ENCODE peak calls at places on chromosomes 2 and 18, in five cellular contexts. C is A549, M is A673, U is left lung, X is upper lobe of left lung. L is an unnamed sample. For H3K4me1, the result is how much of the 10 kb centered on the place peaks cover.

GRCh38 chr18:25229080-25229479 is 122.9 kb downstream of the ZNF521 start:
- DNase-seq in X (no peak), M (peak), U (no peak), C (no peak), L (no peak)

GRCh38 chr2:210429403-210430137 is 47.0 kb downstream of the LANCL1 start:
- DNase-seq in M (no peak), X (no peak), U (no peak), C (no peak), L (no peak)

GRCh38 chr2:207334631-207335371 is 169.1 kb upstream of the KLF7 start:
- DNase-seq in C (peak), X (no peak), M (peak), U (peak), L (peak)

GRCh38 chr18:13237641-13238040 is 19.1 kb downstream of the LDLRAD4 start:
- DNase-seq in M (no peak), U (no peak), X (no peak), C (no peak), L (no peak)

GRCh38 chr2:143553261-143553660 is 424.0 kb downstream of the ARHGAP15 start:
- DNase-seq in U (no peak), C (no peak), X (no peak), M (no peak), L (no peak)

GRCh38 chr2:234623521-234623991 is 126.7 kb upstream of the ARL4C start:
- DNase-seq in X (no peak), C (no peak), U (no peak), M (peak), L (no peak)

GRCh38 chr18:35775887-35776286 is 194.3 kb downstream of the GALNT1 start:
- DNase-seq in X (no peak), U (no peak), C (no peak), M (peak), L (no peak)

GRCh38 chr2:9690252-9690651 is 59.5 kb upstream of the YWHAQ start:
- DNase-seq in C (no peak), X (no peak), M (no peak), U (no peak), L (no peak)

GRCh38 chr2:127054604-127054930 is 52.4 kb downstream of the BIN1 start:
- DNase-seq in M (no peak), C (no peak), U (no peak), X (peak), L (no peak)

GRCh38 chr2:235603659-235604058 is 109.8 kb downstream of the AGAP1 start:
- DNase-seq in C (no peak), U (no peak), X (no peak), M (no peak), L (no peak)

GRCh38 chr18:69895081-69896047 is 52.3 kb downstream of the CD226 start:
- DNase-seq in U (no peak), C (no peak), M (no peak), X (no peak), L (no peak)

GRCh38 chr18:30754846-30755245 is 287.7 kb downstream of the DSC3 start:
- DNase-seq in U (no peak), C (no peak), X (no peak), M (no peak), L (no peak)

GRCh38 chr2:174535757-174536703 is 49.2 kb upstream of the GPR155 start:
- DNase-seq in U (no peak), M (no peak), C (no peak), X (no peak), L (no peak)

GRCh38 chr2:236378851-236379250 is 114.6 kb upstream of the ASB18 start:
- DNase-seq in X (no peak), C (no peak), U (no peak), M (no peak), L (no peak)

GRCh38 chr2:28352726-28353125 is 39.9 kb upstream of the FOSL2 start:
- DNase-seq in U (peak), C (no peak), M (no peak), X (no peak), L (no peak)

GRCh38 chr18:75067996-75068645 is 140.8 kb downstream of the PTGR3 start:
- DNase-seq in C (no peak), X (no peak), U (no peak), M (no peak), L (no peak)

GRCh38 chr2:237864030-237864931 is 4.9 kb downstream of the RAMP1 start:
- DNase-seq in U (no peak), M (no peak), C (no peak), X (no peak), L (no peak)

GRCh38 chr2:17125989-17126620 is 392.1 kb downstream of the RAD51AP2 start:
- DNase-seq in C (no peak), M (no peak), X (no peak), U (no peak), L (no peak)

GRCh38 chr2:70932631-70933230 is 3.0 kb upstream of the ATP6V1B1 start:
- DNase-seq in M (no peak), X (peak), C (no peak), U (no peak), L (no peak)

GRCh38 chr18:12838178-12838634 is 45.8 kb downstream of the PTPN2 start:
- DNase-seq in X (peak), C (peak), M (peak), U (peak), L (peak)

GRCh38 chr2:61433606-61434005 is 37.3 kb downstream of the USP34 start:
- DNase-seq in X (no peak), C (no peak), M (no peak), U (no peak), L (no peak)

GRCh38 chr2:17729880-17730279 is 23.7 kb downstream of the SMC6 start:
- DNase-seq in U (no peak), C (no peak), M (no peak), X (no peak), L (no peak)

GRCh38 chr2:235695602-235695895 is 201.7 kb downstream of the AGAP1 start:
- DNase-seq in U (peak), M (no peak), C (no peak), X (no peak), L (no peak)

GRCh38 chr2:133458280-133458679 is 110.0 kb downstream of the NCKAP5 start:
- DNase-seq in C (no peak), M (no peak), X (no peak), U (no peak), L (no peak)

GRCh38 chr18:62505669-62506494 is 16.9 kb upstream of the ZCCHC2 start:
- DNase-seq in U (no peak), M (no peak), C (no peak), X (no peak), L (no peak)

GRCh38 chr2:121128741-121129659 is 156.0 kb downstream of the TFCP2L1 start:
- DNase-seq in C (peak), X (no peak), M (peak), U (peak), L (peak)

GRCh38 chr2:23926289-23926749 is 604 bp downstream of the ATAD2B start:
- DNase-seq in X (peak), M (peak), C (no peak), U (peak), L (peak)

GRCh38 chr18:67475673-67476072 is 40.8 kb downstream of the DSEL start:
- DNase-seq in M (no peak), X (no peak), U (no peak), C (no peak), L (no peak)

GRCh38 chr2:133063792-133064191 is 393.8 kb upstream of the LYPD1 start:
- DNase-seq in X (no peak), M (peak), U (no peak), C (peak), L (no peak)

GRCh38 chr2:101617188-101617587 is 80.3 kb upstream of the MAP4K4 start:
- DNase-seq in C (no peak), U (no peak), M (no peak), X (no peak), L (no peak)

GRCh38 chr2:53821810-53822209 is 35.0 kb downstream of the ERLEC1 start:
- DNase-seq in U (no peak), M (no peak), X (no peak), C (no peak), L (no peak)

GRCh38 chr18:42183746-42184145 is 228.7 kb downstream of the PIK3C3 start:
- DNase-seq in U (no peak), M (peak), C (peak), X (no peak), L (no peak)

GRCh38 chr2:85703329-85703728 is 9.2 kb downstream of the GNLY start:
- DNase-seq in U (no peak), C (no peak), X (no peak), M (peak), L (no peak)

GRCh38 chr2:28580078-28580477 is 84.2 kb downstream of the PLB1 start:
- DNase-seq in U (peak), M (no peak), X (no peak), C (no peak), L (no peak)

GRCh38 chr2:128214251-128214650 is 104.4 kb downstream of the HS6ST1 start:
- DNase-seq in U (no peak), X (no peak), C (no peak), M (no peak), L (no peak)

GRCh38 chr2:182280128-182280527 is 146.7 kb downstream of the PDE1A start:
- DNase-seq in C (no peak), U (no peak), X (no peak), M (peak), L (no peak)

GRCh38 chr2:170276926-170277571 is 99.1 kb downstream of the MYO3B start:
- DNase-seq in X (no peak), C (no peak), U (no peak), M (no peak), L (no peak)

GRCh38 chr2:206255003-206255402 is 19.5 kb upstream of the ZDBF2 start:
- DNase-seq in M (no peak), U (no peak), C (no peak), X (no peak), L (no peak)

GRCh38 chr2:206253125-206253787 is 21.2 kb upstream of the ZDBF2 start:
- DNase-seq in M (no peak), C (no peak), X (no peak), U (no peak), L (no peak)

GRCh38 chr2:206245178-206245778 is 29.2 kb upstream of the ZDBF2 start:
- DNase-seq in X (no peak), M (no peak), U (no peak), C (no peak), L (no peak)

GRCh38 chr2:206250041-206250897 is 24.2 kb upstream of the ZDBF2 start:
- DNase-seq in M (peak), C (peak), X (peak), U (no peak), L (no peak)
- H3K4me3 ChIP-seq in M (peak), C (peak), X (no peak), U (peak), L (peak)

DNA sequence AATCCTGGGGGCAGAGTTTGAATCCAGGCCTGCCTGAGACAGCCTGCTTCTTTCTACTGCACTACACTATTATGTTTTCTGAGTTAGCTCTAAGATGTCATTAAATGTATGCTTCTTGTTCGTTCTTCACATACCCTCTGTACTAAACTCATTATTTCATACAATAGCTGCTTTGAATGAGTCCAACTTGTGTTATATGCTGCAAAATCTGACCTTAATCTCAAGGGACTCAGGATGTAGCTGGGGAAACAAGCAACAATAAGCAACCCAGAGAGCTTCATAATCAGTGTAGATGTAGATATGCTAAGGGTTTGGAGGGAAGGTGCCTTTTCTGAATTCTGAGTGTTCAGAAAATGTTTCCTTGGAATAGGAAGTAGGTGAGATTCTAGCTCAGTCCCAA is 14.4 kb downstream of the FMNL2 start:
- DNase-seq in X (no peak), U (no peak), M (no peak), C (no peak), L (no peak)
- H3K4me1 ChIP-seq in X (under half), U (under half), M (under half), C (under half), L (under half)

DNA sequence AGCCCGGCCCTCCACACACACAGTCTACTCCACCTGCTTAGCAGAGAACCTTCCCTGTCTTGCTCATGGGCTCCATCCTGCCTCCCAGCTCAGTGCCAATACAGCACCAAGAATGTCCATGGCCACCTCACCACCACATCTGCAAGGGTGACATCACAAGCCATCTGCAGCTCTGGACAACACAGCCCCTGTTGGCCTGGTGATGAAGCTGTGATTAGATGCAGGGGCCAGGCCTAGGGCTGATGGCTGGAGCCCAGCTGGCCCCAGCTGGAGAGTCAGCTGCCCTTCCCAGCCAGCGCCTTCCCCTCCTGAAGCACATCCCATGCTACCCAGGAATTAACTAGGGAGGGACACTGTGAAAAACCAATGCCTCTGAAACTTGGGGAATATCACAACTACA is 91.1 kb downstream of the TTC32 start:
- DNase-seq in C (no peak), U (no peak), M (no peak), X (peak), L (no peak)
- H3K27ac ChIP-seq in C (no peak), U (no peak), M (no peak), X (no peak), L (no peak)

DNA sequence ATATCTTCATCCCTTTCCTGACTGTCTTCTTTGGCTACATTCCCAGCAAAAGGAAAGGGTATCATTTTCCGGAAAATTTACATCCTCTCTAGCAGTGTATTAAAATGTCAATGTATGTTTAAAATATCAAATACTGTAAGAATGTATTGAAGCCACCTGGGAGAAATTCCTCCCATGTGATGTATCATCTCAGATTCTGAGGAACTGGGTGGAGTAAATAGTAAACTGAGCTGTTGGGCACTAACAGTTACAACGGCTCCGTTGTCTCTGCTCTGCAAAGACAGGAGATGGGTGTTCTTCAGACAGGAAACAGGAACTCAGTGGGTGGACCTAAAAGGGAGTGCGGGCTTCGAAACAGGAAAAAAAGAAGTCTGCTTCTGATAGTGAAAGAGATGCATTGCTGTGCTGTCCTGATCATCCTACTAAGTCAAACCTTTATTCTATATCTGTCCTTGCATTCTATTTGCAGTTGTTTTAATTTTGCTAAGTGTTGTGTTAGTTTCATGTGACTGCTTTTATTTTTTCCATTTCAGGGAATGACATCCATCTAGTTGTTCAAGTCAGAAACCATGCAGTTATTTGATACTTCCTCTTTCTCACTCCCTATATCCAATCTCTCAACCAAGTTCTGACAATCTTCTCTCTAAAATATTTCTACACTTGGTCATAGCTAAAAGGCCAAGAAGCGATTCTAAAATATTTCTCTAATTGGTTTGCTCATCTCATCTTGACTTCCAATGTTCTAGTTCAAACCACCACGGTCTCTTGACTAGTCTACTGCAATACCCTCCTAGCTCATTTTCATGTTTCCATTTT is 19.4 kb downstream of the DOK1 start:
- DNase-seq in C (no peak), X (no peak), U (no peak), M (peak), L (no peak)
- H3K4me3 ChIP-seq in C (no peak), X (no peak), U (no peak), M (no peak), L (no peak)

GRCh38 chr2:74504591-74504990 is 2.9 kb downstream of the PCGF1 start:
- DNase-seq in X (no peak), C (no peak), U (no peak), M (no peak), L (no peak)
- H3K4me1 ChIP-seq in X (half or more), C (under half), U (half or more), M (under half), L (under half)

DNA sequence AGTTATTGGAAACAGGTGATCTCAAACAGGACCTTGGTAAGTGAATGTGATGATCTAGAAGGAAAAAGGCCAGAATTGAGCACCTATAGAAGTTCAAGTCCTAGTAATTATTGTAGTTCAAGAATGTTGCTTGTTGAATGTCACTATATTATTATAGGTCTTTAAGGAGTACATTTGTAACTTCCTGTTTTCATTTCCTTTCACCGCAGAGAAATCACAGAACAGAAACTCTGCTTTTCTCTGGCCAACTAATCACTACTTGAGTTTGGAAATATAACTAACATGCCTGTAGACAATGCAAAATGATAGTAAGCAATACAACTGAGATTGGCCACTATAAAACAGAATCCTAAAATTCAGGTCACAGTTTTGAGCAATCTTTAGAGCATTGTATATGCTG is 61.8 kb upstream of the EFEMP1 start:
- DNase-seq in X (no peak), U (no peak), M (no peak), C (no peak), L (no peak)
- H3K27ac ChIP-seq in X (no peak), U (no peak), M (no peak), C (no peak), L (no peak)

DNA sequence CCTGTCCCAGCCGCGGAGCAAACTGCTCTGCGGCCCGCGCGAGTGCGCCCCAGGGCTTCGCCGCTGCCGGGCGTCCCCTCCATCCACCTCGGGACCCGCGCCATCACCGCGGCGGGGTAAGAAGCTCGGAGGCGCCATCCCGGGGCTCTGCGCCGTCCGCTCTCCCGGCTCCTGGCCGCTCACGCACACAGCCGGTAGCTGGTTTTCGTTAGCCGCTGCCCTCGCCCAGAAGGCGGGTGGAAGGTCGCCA is 905 bp upstream of the GDF7 start:
- DNase-seq in M (no peak), U (no peak), C (no peak), X (peak), L (no peak)
- H3K4me3 ChIP-seq in M (peak), U (no peak), C (peak), X (peak), L (peak)

GRCh38 chr2:177253704-177254103 is 10.8 kb downstream of the NFE2L2 start:
- DNase-seq in M (no peak), C (no peak), X (no peak), U (no peak), L (no peak)
- H3K4me1 ChIP-seq in M (under half), C (half or more), X (half or more), U (half or more), L (half or more)

GRCh38 chr2:195559431-195559914 is 97.6 kb upstream of the SLC39A10 start:
- DNase-seq in X (no peak), C (no peak), U (peak), M (peak), L (no peak)
- H3K27ac ChIP-seq in X (peak), C (peak), U (peak), M (peak), L (no peak)

GRCh38 chr2:218999881-219000568 is 6.8 kb upstream of the CRYBA2 start:
- DNase-seq in M (no peak), C (no peak), U (no peak), X (no peak), L (no peak)
- H3K4me3 ChIP-seq in M (no peak), C (no peak), U (no peak), X (no peak), L (no peak)